ENCODE peak calls at places on chromosomes 5 and 9, in five cellular contexts. T, G, C, U and R are unnamed samples.

GRCh38 chr5:59390989-59391388 is 502.5 kb downstream of the PDE4D start:
- DNase-seq in T (no peak), G (no peak), C (no peak), U (no peak), R (no peak)

GRCh38 chr5:16812911-16813310 is 123.2 kb downstream of the MYO10 start:
- DNase-seq in U (peak), G (no peak), C (no peak), T (no peak), R (peak)

GRCh38 chr9:137276757-137277328 is 683 bp upstream of the TOR4A start:
- DNase-seq in G (peak), T (no peak), U (peak), C (peak), R (peak)

GRCh38 chr5:170848033-170848432 is 13.8 kb upstream of the RANBP17 start:
- DNase-seq in U (no peak), C (no peak), T (no peak), G (peak), R (peak)

GRCh38 chr5:169091396-169091980 is 209.5 kb downstream of the SLIT3 start:
- DNase-seq in G (no peak), U (no peak), T (no peak), C (no peak), R (no peak)

GRCh38 chr5:128782446-128782845 is 182.8 kb upstream of the SLC27A6 start:
- DNase-seq in G (peak), U (no peak), C (no peak), T (peak), R (peak)

GRCh38 chr9:37471942-37472679 is 6.9 kb upstream of the ZBTB5 start:
- DNase-seq in C (peak), G (peak), T (peak), U (peak), R (peak)

GRCh38 chr9:15513335-15513734 is 2.6 kb upstream of the PSIP1 start:
- DNase-seq in C (peak), T (peak), U (peak), G (peak), R (peak)

GRCh38 chr5:42242829-42243485 is 180.3 kb upstream of the GHR start:
- DNase-seq in G (no peak), U (no peak), C (no peak), T (no peak), R (no peak)

DNA sequence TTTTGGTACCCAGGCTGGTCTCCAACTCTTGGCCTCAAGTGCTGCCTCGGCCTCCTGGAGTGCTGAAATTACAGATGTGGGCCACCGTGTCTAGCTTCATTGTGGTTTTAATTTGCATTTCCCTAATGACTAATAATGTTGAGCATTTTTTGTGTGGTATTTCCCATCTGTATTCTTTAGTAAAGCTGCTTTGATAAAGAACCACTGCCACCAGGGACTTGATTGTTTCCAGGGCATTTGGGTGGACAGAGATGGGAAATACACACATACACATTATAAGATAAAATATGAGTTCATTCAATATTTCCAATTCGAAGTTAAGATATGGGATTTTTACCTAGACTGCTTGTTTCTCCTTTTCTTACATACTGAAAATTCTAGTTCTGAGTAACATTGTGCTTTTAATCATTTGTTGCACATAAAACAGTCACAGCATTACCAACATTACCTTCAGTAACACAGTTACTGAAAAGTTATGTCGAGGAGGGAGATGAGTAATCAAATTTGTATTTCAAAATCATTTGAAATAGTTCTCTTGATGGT is 28.9 kb downstream of the HABP4 start:
- DNase-seq in T (no peak), U (no peak), C (no peak), G (peak), R (no peak)
- TF ChIP-seq EZH2phosphoT487 in T (no peak), U (no peak), C (no peak), G (no peak), R (no peak)

GRCh38 chr9:85433046-85433445 is 308.7 kb downstream of the AGTPBP1 start:
- DNase-seq in G (no peak), U (no peak), T (no peak), C (no peak), R (no peak)

GRCh38 chr9:85430659-85431370 is 310.9 kb downstream of the AGTPBP1 start:
- DNase-seq in G (no peak), T (no peak), C (no peak), U (no peak), R (no peak)

GRCh38 chr9:85432599-85432998 is 309.2 kb downstream of the AGTPBP1 start:
- DNase-seq in T (no peak), U (no peak), C (no peak), G (no peak), R (no peak)

GRCh38 chr9:85427749-85428148 is 314.0 kb downstream of the AGTPBP1 start:
- DNase-seq in U (no peak), C (no peak), T (no peak), G (no peak), R (no peak)

GRCh38 chr9:85431396-85432102 is 310.2 kb downstream of the AGTPBP1 start:
- DNase-seq in T (no peak), C (no peak), U (no peak), G (peak), R (peak)
- H3K4me3 ChIP-seq in T (no peak), C (no peak), U (no peak), G (no peak), R (no peak)

GRCh38 chr5:121640298-121640697 is 211.4 kb upstream of the FTMT start:
- DNase-seq in C (no peak), G (no peak), T (no peak), U (no peak), R (no peak)
- TF ChIP-seq EZH2phosphoT487 in C (no peak), G (no peak), T (no peak), U (no peak), R (no peak)

GRCh38 chr5:38548064-38548759 is 8.2 kb downstream of the LIFR start:
- DNase-seq in T (no peak), G (peak), C (no peak), U (no peak), R (peak)
- H3K4me3 ChIP-seq in T (no peak), G (no peak), C (no peak), U (no peak), R (no peak)

GRCh38 chr5:174599992-174600391 is 124.4 kb upstream of the MSX2 start:
- DNase-seq in C (peak), U (peak), G (no peak), T (no peak), R (no peak)

GRCh38 chr5:174590820-174591219 is 133.6 kb upstream of the MSX2 start:
- DNase-seq in U (no peak), T (no peak), G (no peak), C (no peak), R (no peak)

GRCh38 chr5:174601937-174602336 is 122.4 kb upstream of the MSX2 start:
- DNase-seq in G (no peak), C (no peak), T (no peak), U (peak), R (peak)

GRCh38 chr5:174596429-174596828 is 128.0 kb upstream of the MSX2 start:
- DNase-seq in T (no peak), C (no peak), U (no peak), G (peak), R (no peak)
- TF ChIP-seq EZH2phosphoT487 in T (no peak), C (no peak), U (no peak), G (no peak), R (no peak)